ENCODE peak calls at places on chromosome 14, in four cellular contexts. B, S, U and G are unnamed samples.

GRCh38 chr14:100546051-100546443 is 41.2 kb downstream of the BEGAIN start:
- DNase-seq in B (no peak), S (no peak), U (no peak), G (no peak)

GRCh38 chr14:51677738-51678137 is 26.0 kb downstream of the FRMD6 start:
- DNase-seq in B (no peak), S (no peak), U (no peak), G (no peak)

GRCh38 chr14:35829449-35829848 is 3.3 kb downstream of the BRMS1L start:
- DNase-seq in B (no peak), S (peak; percentile 57), U (peak; percentile 67), G (no peak)

GRCh38 chr14:71261206-71261605 is 353.9 kb downstream of the PCNX1 start:
- DNase-seq in B (no peak), S (peak; percentile 81), U (no peak), G (no peak)

GRCh38 chr14:97626088-97626487 is 828.9 kb downstream of the VRK1 start:
- DNase-seq in B (no peak), S (no peak), U (no peak), G (no peak)

GRCh38 chr14:58864751-58865519 is 227.2 kb downstream of the DACT1 start:
- DNase-seq in B (no peak), S (peak; percentile 86), U (no peak), G (no peak)

GRCh38 chr14:98210045-98210678 is 1061.8 kb downstream of the BCL11B start:
- DNase-seq in B (peak; percentile 48), S (no peak), U (no peak), G (no peak)

GRCh38 chr14:100305446-100306255 is 593 bp downstream of the SLC25A29 start:
- DNase-seq in B (peak; percentile 25), S (no peak), U (no peak), G (no peak)

GRCh38 chr14:54175298-54175942 is 218.8 kb upstream of the BMP4 start:
- DNase-seq in B (peak; percentile 45), S (peak; percentile 33), U (peak; percentile 47), G (peak; percentile 23)

GRCh38 chr14:102362545-102363181 is at the start of the genes CINP and TECPR2:
- DNase-seq in B (peak; percentile 97), S (peak; percentile 85), U (peak; percentile 96), G (peak; percentile 72)

GRCh38 chr14:51521764-51522163 is 129.9 kb upstream of the FRMD6 start:
- DNase-seq in B (no peak), S (peak; percentile 73), U (peak; percentile 29), G (no peak)

GRCh38 chr14:31578266-31578665 is 17.1 kb downstream of the NUBPL start:
- DNase-seq in B (no peak), S (no peak), U (no peak), G (no peak)

GRCh38 chr14:85575617-85575898 is 45.6 kb downstream of the FLRT2 start:
- DNase-seq in B (no peak), S (no peak), U (no peak), G (no peak)

GRCh38 chr14:28577711-28578131 is 188.9 kb upstream of the FOXG1 start:
- DNase-seq in B (no peak), S (peak; percentile 94), U (no peak), G (no peak)

GRCh38 chr14:68363841-68364711 is 428.8 kb downstream of the ZFP36L1 start:
- DNase-seq in B (no peak), S (peak; percentile 81), U (peak; percentile 45), G (no peak)

GRCh38 chr14:96894966-96895365 is 97.8 kb downstream of the VRK1 start:
- DNase-seq in B (no peak), S (peak; percentile 14), U (no peak), G (no peak)

GRCh38 chr14:31937730-31938346 is 139.3 kb upstream of the ARHGAP5 start:
- DNase-seq in B (peak; percentile 86), S (peak; percentile 82), U (peak; percentile 64), G (no peak)

GRCh38 chr14:26730929-26731618 is 133.2 kb upstream of the NOVA1 start:
- DNase-seq in B (no peak), S (no peak), U (no peak), G (no peak)

GRCh38 chr14:39097159-39097558 is 5.9 kb downstream of the SEC23A start:
- DNase-seq in B (no peak), S (peak; percentile 85), U (no peak), G (no peak)

GRCh38 chr14:93086441-93087055 is 29.2 kb downstream of the ITPK1 start:
- DNase-seq in B (no peak), S (no peak), U (no peak), G (no peak)

GRCh38 chr14:22598896-22599244 is 770 bp downstream of the ABHD4 start:
- DNase-seq in B (peak; percentile 45), S (peak; percentile 66), U (peak; percentile 66), G (no peak)

GRCh38 chr14:35121026-35121886 is 534 bp downstream of the PPP2R3C start:
- DNase-seq in B (no peak), S (no peak), U (no peak), G (no peak)

GRCh38 chr14:24279301-24280186 is 8.1 kb upstream of the RABGGTA start:
- DNase-seq in B (peak; percentile 50), S (no peak), U (no peak), G (no peak)

GRCh38 chr14:103073367-103073875 is 10.6 kb upstream of the LBHD2 start:
- DNase-seq in B (no peak), S (no peak), U (no peak), G (no peak)

GRCh38 chr14:71070169-71070568 is 162.9 kb downstream of the PCNX1 start:
- DNase-seq in B (no peak), S (no peak), U (no peak), G (no peak)

GRCh38 chr14:71388862-71389261 is 481.6 kb downstream of the PCNX1 start:
- DNase-seq in B (no peak), S (no peak), U (no peak), G (no peak)

GRCh38 chr14:50001146-50001998 is 108.5 kb downstream of the ARF6 start:
- DNase-seq in B (peak; percentile 81), S (peak; percentile 97), U (no peak), G (no peak)

GRCh38 chr14:77804592-77804991 is 4.7 kb downstream of the ADCK1 start:
- DNase-seq in B (peak; percentile 40), S (no peak), U (no peak), G (no peak)

GRCh38 chr14:76109087-76109880 is 42.4 kb upstream of the GPATCH2L start:
- DNase-seq in B (no peak), S (no peak), U (no peak), G (no peak)

GRCh38 chr14:64190974-64191502 is 103.1 kb downstream of the ESR2 start:
- DNase-seq in B (no peak), S (no peak), U (no peak), G (no peak)

GRCh38 chr14:22836301-22837058 is at the start of gene MMP14:
- DNase-seq in B (no peak), S (peak; percentile 81), U (peak; percentile 95), G (no peak)